ENCODE peak calls at places on chromosomes 2 and 18, in four cellular contexts. M, R, T and P are unnamed samples.

GRCh38 chr2:67867735-67868134 is 195.1 kb downstream of the C1D start:
- DNase-seq in M (no peak), R (no peak), T (no peak), P (no peak)

GRCh38 chr2:120231974-120232635 is 8.9 kb upstream of the TMEM185B start:
- DNase-seq in M (peak; percentile 86), R (no peak), T (no peak), P (no peak)

GRCh38 chr2:233676046-233676445 is 4.3 kb downstream of the UGT1A9 start:
- DNase-seq in M (no peak), R (no peak), T (no peak), P (no peak)

GRCh38 chr2:64295326-64296149 is 151.3 kb upstream of the PELI1 start:
- DNase-seq in M (no peak), R (no peak), T (no peak), P (no peak)

GRCh38 chr2:198134287-198134955 is 330.0 kb downstream of the PLCL1 start:
- DNase-seq in M (no peak), R (no peak), T (no peak), P (no peak)

GRCh38 chr2:168614291-168615018 is 158.4 kb downstream of the CERS6 start:
- DNase-seq in M (no peak), R (no peak), T (no peak), P (peak; percentile 18)

GRCh38 chr2:58293056-58293455 is 51.9 kb upstream of the FANCL start:
- DNase-seq in M (no peak), R (no peak), T (no peak), P (no peak)

GRCh38 chr2:113141451-113141850 is 14.1 kb downstream of the IL1RN start:
- DNase-seq in M (no peak), R (no peak), T (no peak), P (no peak)

GRCh38 chr18:12032786-12033642 is 51.7 kb downstream of the IMPA2 start:
- DNase-seq in M (no peak), R (no peak), T (no peak), P (no peak)

GRCh38 chr18:23827681-23828080 is 138.4 kb downstream of the LAMA3 start:
- DNase-seq in M (no peak), R (no peak), T (no peak), P (no peak)

GRCh38 chr2:16508061-16508851 is 157.4 kb downstream of the CYRIA start:
- DNase-seq in M (no peak), R (peak; percentile 45), T (peak; percentile 21), P (peak; percentile 73)

GRCh38 chr2:238874330-238875050 is 26.6 kb downstream of the TWIST2 start:
- DNase-seq in M (no peak), R (no peak), T (no peak), P (no peak)

GRCh38 chr18:56593906-56594305 is 44.5 kb downstream of the TXNL1 start:
- DNase-seq in M (no peak), R (no peak), T (no peak), P (no peak)

GRCh38 chr2:232872826-232873225 is 2.8 kb downstream of the SNORC start:
- DNase-seq in M (no peak), R (no peak), T (no peak), P (no peak)

GRCh38 chr2:33435518-33435917 is 40.9 kb upstream of the RASGRP3 start:
- DNase-seq in M (no peak), R (no peak), T (no peak), P (no peak)

GRCh38 chr18:4847066-4847465 is 350.0 kb downstream of the AKAIN1 start:
- DNase-seq in M (no peak), R (no peak), T (no peak), P (no peak)

GRCh38 chr2:66433945-66434678 is 813 bp upstream of the MEIS1 start:
- DNase-seq in M (no peak), R (peak; percentile 42), T (peak; percentile 33), P (peak; percentile 67)

GRCh38 chr2:73223821-73224220 is 9.2 kb downstream of the PRADC1 start:
- DNase-seq in M (no peak), R (no peak), T (no peak), P (no peak)

GRCh38 chr2:28484835-28485234 is 11.0 kb upstream of the PLB1 start:
- DNase-seq in M (peak; percentile 26), R (no peak), T (no peak), P (no peak)

GRCh38 chr2:235463893-235464292 is 29.9 kb upstream of the AGAP1 start:
- DNase-seq in M (no peak), R (no peak), T (no peak), P (no peak)
- TF ChIP-seq ATF2 in M (no peak), R (no peak), T (no peak), P (no peak)

DNA sequence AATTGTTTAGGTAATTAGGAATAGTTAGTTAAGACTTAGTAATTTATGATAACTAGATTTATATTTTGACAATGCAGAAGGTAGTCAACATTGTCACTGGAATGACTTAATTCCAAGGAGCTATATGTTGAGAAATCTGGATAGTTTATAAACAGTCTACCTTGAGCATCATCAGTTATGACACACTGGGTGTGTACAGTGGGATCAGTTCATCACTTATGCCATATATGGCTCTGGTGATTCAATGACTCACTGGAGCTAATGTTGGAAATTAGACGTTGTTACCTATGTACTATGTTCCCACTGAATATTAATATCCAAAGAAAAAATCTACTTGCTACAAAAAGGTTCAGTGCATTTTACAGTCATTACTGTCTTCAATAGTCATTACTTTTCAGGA is 34.1 kb upstream of the ITPRID2 start:
- DNase-seq in M (no peak), R (no peak), T (no peak), P (no peak)
- TF ChIP-seq ATF3 in M (no peak), R (no peak), T (no peak), P (no peak)

GRCh38 chr2:161223139-161223732 is 63.0 kb downstream of the TANK start:
- DNase-seq in M (no peak), R (peak; percentile 35), T (peak; percentile 51), P (no peak)
- TF ChIP-seq NR2C2 in M (no peak), R (no peak), T (no peak), P (no peak)

GRCh38 chr2:162424816-162425215 is 80.9 kb downstream of the GCA start:
- DNase-seq in M (no peak), R (no peak), T (no peak), P (no peak)

GRCh38 chr2:162435157-162435556 is 91.2 kb downstream of the GCA start:
- DNase-seq in M (no peak), R (no peak), T (no peak), P (no peak)

GRCh38 chr2:162435676-162436075 is 91.7 kb downstream of the GCA start:
- DNase-seq in M (no peak), R (no peak), T (peak; percentile 29), P (no peak)

GRCh38 chr2:162430323-162430722 is 86.4 kb downstream of the GCA start:
- DNase-seq in M (no peak), R (no peak), T (peak; percentile 21), P (no peak)
- TF ChIP-seq ATF2 in M (no peak), R (no peak), T (no peak), P (no peak)